ENCODE peak calls at places on chromosomes 1 and 21, in five cellular contexts. N, Q, R, G and A are unnamed samples.

GRCh38 chr21:34884346-34884929 is 164.7 kb downstream of the RUNX1 start:
- DNase-seq in R (no peak), N (no peak), Q (no peak), G (no peak), A (no peak)

GRCh38 chr1:226919587-226919986 is 20.5 kb upstream of the COQ8A start:
- DNase-seq in N (no peak), R (no peak), G (no peak), Q (no peak), A (no peak)

GRCh38 chr21:44712203-44713028 is 1.0 kb upstream of the TSPEAR start:
- DNase-seq in R (no peak), Q (no peak), N (no peak), G (no peak), A (no peak)

GRCh38 chr1:41255978-41256377 is 13.9 kb upstream of the SCMH1 start:
- DNase-seq in N (peak), Q (no peak), G (no peak), R (no peak), A (no peak)

GRCh38 chr21:45887121-45887611 is 94.4 kb upstream of the COL6A1 start:
- DNase-seq in N (no peak), Q (no peak), G (peak), R (no peak), A (no peak)

GRCh38 chr1:216119600-216119999 is 303.6 kb downstream of the USH2A start:
- DNase-seq in N (peak), R (no peak), Q (peak), G (peak), A (no peak)

GRCh38 chr1:9505142-9505541 is 34.1 kb upstream of the SLC25A33 start:
- DNase-seq in G (no peak), N (no peak), R (no peak), Q (no peak), A (no peak)

GRCh38 chr1:14941865-14942264 is 211.7 kb upstream of the TMEM51 start:
- DNase-seq in R (no peak), Q (no peak), G (no peak), N (no peak), A (no peak)

GRCh38 chr1:228939881-228940392 is 204.7 kb downstream of the RHOU start:
- DNase-seq in R (no peak), Q (no peak), G (no peak), N (no peak), A (no peak)

GRCh38 chr1:109619655-109620395 is at the start of gene AMPD2:
- DNase-seq in G (peak), Q (peak), N (peak), R (peak), A (peak)
- TF ChIP-seq RCOR1 in G (no peak), Q (no peak), N (no peak), R (no peak), A (no peak)

DNA sequence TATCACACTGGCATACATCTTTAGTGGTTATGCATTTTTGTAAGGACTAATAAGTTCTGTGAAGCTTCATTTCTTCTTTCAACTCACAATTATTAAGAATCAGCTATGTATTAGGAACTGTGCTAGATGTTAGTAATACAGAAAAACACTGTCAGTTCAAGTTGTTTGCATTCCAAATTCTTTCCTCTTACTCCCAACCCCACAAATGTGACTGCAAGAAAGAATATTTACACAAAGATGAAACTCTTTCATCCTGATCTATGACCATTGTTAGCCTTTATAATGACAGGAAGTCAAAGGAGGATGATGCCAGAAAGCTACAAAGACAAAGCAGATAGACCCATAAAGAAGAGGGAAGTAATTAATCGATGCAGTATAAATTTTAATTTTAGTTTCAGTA is 21.0 kb upstream of the GADD45A start:
- DNase-seq in N (peak), Q (no peak), G (no peak), R (no peak), A (no peak)
- TF ChIP-seq RCOR1 in N (no peak), Q (no peak), G (no peak), R (no peak), A (no peak)

GRCh38 chr1:78005347-78005722 is 596 bp downstream of the DNAJB4 start:
- DNase-seq in N (no peak), R (no peak), Q (no peak), G (no peak), A (no peak)

GRCh38 chr1:78005755-78006154 is 1.0 kb downstream of the DNAJB4 start:
- DNase-seq in R (no peak), N (peak), Q (no peak), G (peak), A (no peak)

GRCh38 chr1:78004719-78005346 is at the start of gene DNAJB4:
- DNase-seq in R (peak), N (peak), G (peak), Q (peak), A (peak)

GRCh38 chr1:78003070-78003751 is 1.5 kb upstream of the DNAJB4 start:
- DNase-seq in G (no peak), N (no peak), Q (no peak), R (no peak), A (peak)

GRCh38 chr1:78003882-78004718 is 639 bp upstream of the DNAJB4 start:
- DNase-seq in R (peak), G (peak), N (peak), Q (peak), A (peak)
- TF ChIP-seq RCOR1 in R (no peak), G (no peak), N (no peak), Q (no peak), A (peak)

DNA sequence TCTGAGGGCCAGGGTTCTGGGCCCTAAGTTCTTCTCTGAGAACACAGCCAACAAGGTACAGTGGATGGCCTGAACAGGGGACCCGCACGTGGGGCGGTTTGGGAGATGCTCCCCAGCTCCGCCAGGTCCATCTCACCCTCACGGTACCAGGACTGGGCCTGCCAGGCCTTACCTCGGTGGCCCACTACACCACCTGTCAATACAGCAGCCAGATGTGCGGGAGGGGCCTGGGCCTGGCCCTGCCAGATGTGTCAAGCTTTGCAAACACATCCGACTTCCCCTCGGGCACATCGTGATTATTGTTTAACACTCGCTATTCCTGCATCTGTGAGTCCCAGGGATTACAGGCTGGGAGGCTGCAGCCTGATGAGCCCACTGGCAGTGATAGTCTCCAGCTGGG is 122.4 kb downstream of the LACTBL1 start:
- DNase-seq in Q (no peak), N (no peak), R (no peak), G (peak), A (no peak)
- TF ChIP-seq RCOR1 in Q (no peak), N (no peak), R (no peak), G (no peak), A (no peak)